ENCODE peak calls at places on chromosomes 16 and 17, in eight cellular contexts. V, R, Q, U, Z, E, I and P are unnamed samples.

GRCh38 chr16:81517630-81518438 is 73.2 kb downstream of the CMIP start:
- DNase-seq in E (peak), Z (peak), Q (no peak), V (no peak), U (no peak), R (no peak), I (no peak), P (peak)

GRCh38 chr16:6446370-6446769 is 886.3 kb upstream of the RBFOX1 start:
- DNase-seq in R (no peak), I (no peak), V (no peak), Z (no peak), U (no peak), Q (no peak), E (no peak), P (no peak)

GRCh38 chr17:41589301-41589700 is 2.6 kb upstream of the KRT14 start:
- DNase-seq in V (no peak), U (no peak), R (no peak), E (no peak), Z (no peak), I (no peak), Q (no peak), P (no peak)

GRCh38 chr17:75774988-75775668 is 9.5 kb upstream of the UNK start:
- DNase-seq in E (no peak), R (no peak), V (peak), Z (no peak), Q (peak), I (no peak), U (peak), P (peak)

GRCh38 chr16:86496929-86497381 is 13.4 kb upstream of the FOXF1 start:
- DNase-seq in V (no peak), U (peak), Q (no peak), Z (no peak), R (no peak), I (no peak), E (no peak), P (no peak)

GRCh38 chr17:69227536-69227935 is 1.1 kb downstream of the ABCA10 start:
- DNase-seq in E (no peak), I (no peak), Q (no peak), R (no peak), U (no peak), V (no peak), Z (no peak), P (no peak)

GRCh38 chr17:17365476-17366110 is 62.4 kb downstream of the NT5M start:
- DNase-seq in Q (no peak), I (no peak), V (no peak), Z (no peak), U (no peak), E (no peak), R (no peak), P (no peak)

GRCh38 chr16:66207864-66208226 is 158.6 kb upstream of the CDH5 start:
- DNase-seq in Q (no peak), Z (no peak), E (no peak), U (peak), V (no peak), R (no peak), I (no peak), P (no peak)

GRCh38 chr16:58336332-58337089 is 41.7 kb upstream of the PRSS54 start:
- DNase-seq in V (peak), Z (peak), I (peak), Q (peak), U (peak), R (peak), E (peak), P (peak)

GRCh38 chr17:39252788-39253460 is 27.2 kb upstream of the STAC2 start:
- DNase-seq in V (no peak), E (no peak), R (no peak), Q (no peak), U (peak), Z (no peak), I (no peak), P (no peak)

GRCh38 chr16:8047711-8048110 is 542.6 kb downstream of the TMEM114 start:
- DNase-seq in V (no peak), I (no peak), Z (no peak), E (no peak), R (no peak), Q (no peak), U (no peak), P (no peak)

GRCh38 chr17:19464033-19465026 is 53.3 kb downstream of the RNF112 start:
- DNase-seq in U (peak), V (no peak), R (no peak), E (no peak), Q (no peak), I (no peak), Z (no peak), P (peak)

GRCh38 chr17:51351890-51352289 is 91.5 kb downstream of the UTP18 start:
- DNase-seq in E (no peak), Q (no peak), R (no peak), V (no peak), U (no peak), I (no peak), Z (peak), P (peak)

GRCh38 chr17:7413346-7413985 is 5.8 kb downstream of the NLGN2 start:
- DNase-seq in Q (no peak), I (no peak), Z (peak), U (no peak), R (no peak), E (no peak), V (no peak), P (peak)

GRCh38 chr16:2842340-2843000 is 12.4 kb downstream of the ZG16B start:
- DNase-seq in V (no peak), Q (peak), I (peak), R (peak), E (no peak), U (peak), Z (peak), P (no peak)

GRCh38 chr16:67246081-67246944 is 968 bp downstream of the FHOD1 start:
- DNase-seq in R (peak), E (peak), Q (peak), V (peak), I (peak), U (peak), Z (peak), P (peak)

GRCh38 chr16:25868966-25869365 is 177.2 kb downstream of the HS3ST4 start:
- DNase-seq in Q (no peak), V (no peak), U (no peak), Z (no peak), R (no peak), I (no peak), E (no peak), P (no peak)

GRCh38 chr16:66516808-66517585 is 32.9 kb downstream of the TK2 start:
- DNase-seq in Q (peak), R (peak), E (peak), Z (peak), V (peak), U (peak), I (peak), P (peak)

GRCh38 chr17:78130439-78131101 is at the start of gene TMC8:
- DNase-seq in Q (peak), Z (no peak), U (peak), R (peak), E (no peak), I (no peak), V (no peak), P (no peak)

GRCh38 chr16:31529398-31530312 is 2.0 kb downstream of the AHSP start:
- DNase-seq in Z (no peak), E (no peak), I (no peak), V (no peak), U (peak), R (no peak), Q (no peak), P (no peak)

GRCh38 chr17:18235743-18236256 is 10.4 kb downstream of the LLGL1 start:
- DNase-seq in V (peak), Z (peak), E (no peak), U (no peak), I (no peak), R (no peak), Q (no peak), P (peak)

GRCh38 chr16:81634380-81635121 is 144.5 kb upstream of the PLCG2 start:
- DNase-seq in R (no peak), U (peak), I (no peak), E (no peak), V (no peak), Z (peak), Q (no peak), P (no peak)

GRCh38 chr17:81536299-81537290 is 8.4 kb downstream of the FSCN2 start:
- DNase-seq in U (no peak), R (no peak), V (no peak), Q (no peak), Z (no peak), E (no peak), I (no peak), P (no peak)

GRCh38 chr16:1180772-1181714 is 28.1 kb downstream of the CACNA1H start:
- DNase-seq in I (peak), V (no peak), Z (no peak), R (no peak), Q (no peak), E (no peak), U (no peak), P (no peak)

GRCh38 chr17:41492771-41493170 is 3.1 kb upstream of the KRT36 start:
- DNase-seq in Z (no peak), Q (peak), V (no peak), E (no peak), I (peak), U (no peak), R (no peak), P (no peak)

DNA sequence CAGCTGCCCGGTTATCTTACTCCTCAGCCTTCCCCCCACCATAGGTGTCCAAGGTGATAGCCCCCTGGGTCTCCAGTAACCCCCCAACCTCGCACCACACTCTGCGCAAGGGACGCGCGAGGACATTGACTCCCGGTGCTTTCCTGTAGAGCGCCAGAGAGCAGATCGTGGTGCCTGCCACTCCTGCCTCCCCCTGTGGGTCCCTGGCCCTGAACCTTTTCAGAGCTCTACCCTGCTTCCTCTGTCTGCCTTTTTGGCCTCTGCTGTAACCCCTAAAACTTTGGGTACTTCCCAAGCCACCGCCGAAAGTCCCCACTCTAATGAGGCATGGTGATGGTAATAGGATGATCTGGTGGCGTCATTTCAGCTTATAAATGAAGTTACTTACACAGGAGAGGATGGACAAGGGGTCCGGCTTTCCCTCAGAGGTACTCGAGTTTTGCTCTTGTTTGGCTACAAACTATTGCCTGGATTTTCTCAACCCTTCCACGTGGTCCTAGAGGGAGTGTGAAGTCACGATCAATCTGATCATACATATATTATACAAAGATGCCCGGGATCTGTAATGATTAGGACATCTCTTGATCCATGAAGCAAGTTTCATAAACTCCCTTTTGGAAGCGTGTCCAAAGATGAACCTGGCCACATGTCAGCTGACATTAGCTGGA is 2.1 kb upstream of the CDH11 start:
- DNase-seq in E (no peak), I (no peak), Z (no peak), R (no peak), U (peak), V (no peak), Q (no peak), P (no peak)
- TF ChIP-seq CTCF in E (no peak), I (no peak), Z (no peak), R (no peak), U (no peak), V (no peak), Q (no peak), P (peak)

GRCh38 chr17:35174835-35175334 is 19.3 kb downstream of the SLC35G3 start:
- DNase-seq in V (no peak), Q (no peak), Z (no peak), R (no peak), U (no peak), I (no peak), E (no peak), P (no peak)
- H3K4me3 ChIP-seq in V (no peak), Q (no peak), Z (no peak), R (no peak), U (no peak), I (no peak), E (no peak), P (no peak)

DNA sequence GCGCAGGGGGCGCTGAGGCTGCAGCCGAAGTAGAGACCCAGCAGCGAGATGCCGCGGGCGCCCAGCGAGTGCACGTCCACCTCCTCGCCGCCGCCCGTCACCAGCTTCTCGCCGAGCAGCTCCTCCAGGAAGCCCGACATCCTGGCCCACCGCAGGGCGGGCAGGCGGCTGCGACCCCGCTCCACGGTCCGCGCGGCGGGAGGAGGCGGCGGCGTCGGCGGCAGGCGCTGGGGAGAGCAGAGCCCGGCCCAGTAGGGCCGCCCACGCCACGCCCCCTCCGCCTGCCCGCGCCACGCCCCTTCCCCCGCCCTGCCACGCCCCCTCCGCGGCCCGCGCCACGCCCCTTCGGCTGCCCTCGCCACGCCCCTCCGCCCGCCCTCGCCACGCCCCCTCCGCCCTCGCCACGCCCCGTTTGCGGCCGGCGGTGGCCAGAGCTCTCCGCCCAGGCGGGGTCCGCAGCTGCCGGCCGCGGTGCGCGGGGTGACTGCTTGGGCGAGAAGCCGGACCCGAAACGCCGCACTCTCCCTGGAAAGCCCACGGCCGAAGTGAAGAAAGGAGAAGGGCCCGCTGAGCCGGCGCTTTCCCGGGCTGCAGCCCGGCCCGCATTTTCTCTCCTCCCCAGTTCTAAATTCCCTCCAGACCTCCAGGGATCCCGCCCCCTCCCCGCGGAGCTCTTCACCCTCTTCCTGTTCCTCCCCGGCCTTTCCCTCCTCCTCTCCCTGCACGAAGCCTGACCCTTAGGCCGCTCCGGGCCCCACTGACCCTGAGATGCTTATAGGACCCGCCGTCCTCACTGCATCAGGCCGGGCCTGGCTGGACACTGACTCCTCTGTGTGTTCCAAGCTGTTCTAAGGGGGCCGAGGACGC is at the start of gene NXN:
- DNase-seq in E (no peak), Q (peak), V (peak), Z (peak), U (peak), I (peak), R (peak), P (peak)
- TF ChIP-seq CTCF in E (peak), Q (no peak), V (no peak), Z (no peak), U (peak), I (no peak), R (no peak), P (peak)

DNA sequence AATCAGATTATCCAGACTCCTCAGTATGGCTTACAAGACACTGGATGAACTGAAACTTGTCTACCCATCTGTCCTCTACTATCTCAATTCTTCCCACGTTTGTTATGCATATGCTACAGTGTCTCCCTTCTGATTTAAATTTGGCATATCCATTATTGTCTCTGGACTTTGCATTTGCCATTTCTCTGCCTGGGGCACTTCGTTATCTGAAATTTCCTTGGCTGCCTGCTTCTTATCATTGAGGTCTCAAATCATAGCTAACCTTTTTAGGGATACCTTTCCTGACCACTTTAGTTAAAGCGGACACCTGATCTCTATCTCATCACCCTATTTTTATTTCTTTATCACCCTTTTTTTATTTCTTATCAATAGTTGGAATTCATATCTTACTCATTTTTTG is 853.4 kb downstream of the KCNJ2 start:
- DNase-seq in E (no peak), U (no peak), V (no peak), Q (no peak), R (no peak), Z (no peak), I (no peak), P (no peak)
- H3K4me3 ChIP-seq in E (no peak), U (no peak), V (no peak), Q (no peak), R (no peak), Z (no peak), I (no peak), P (no peak)